ENCODE peak calls at places on chromosome 12, in five cellular contexts. P, X, B, Z and M are unnamed samples.

GRCh38 chr12:45336331-45336730 is 120.4 kb downstream of the ANO6 start:
- DNase-seq in Z (peak; percentile 31), P (no peak), X (no peak), B (no peak), M (peak; percentile 85)

GRCh38 chr12:10126401-10126800 is 3.6 kb downstream of the CLEC7A start:
- DNase-seq in X (no peak), Z (no peak), P (no peak), B (no peak), M (no peak)

GRCh38 chr12:118189761-118190181 is 53.8 kb downstream of the PEBP1 start:
- DNase-seq in X (no peak), Z (peak; percentile 47), B (peak; percentile 59), P (peak; percentile 64), M (no peak)

GRCh38 chr12:20596036-20596435 is 99.1 kb upstream of the SLCO1C1 start:
- DNase-seq in Z (no peak), X (no peak), P (no peak), B (no peak), M (no peak)

GRCh38 chr12:47636908-47637780 is 68.7 kb downstream of the RPAP3 start:
- DNase-seq in P (no peak), Z (no peak), X (peak; percentile 40), B (peak; percentile 33), M (no peak)

GRCh38 chr12:95623554-95624170 is 72.4 kb upstream of the USP44 start:
- DNase-seq in P (peak; percentile 87), B (peak; percentile 92), X (no peak), Z (peak; percentile 88), M (peak; percentile 92)

GRCh38 chr12:108713471-108713870 is 17.8 kb downstream of the CORO1C start:
- DNase-seq in B (no peak), X (no peak), P (no peak), Z (no peak), M (no peak)

GRCh38 chr12:14187966-14188365 is 177.5 kb upstream of the ATF7IP start:
- DNase-seq in P (no peak), Z (no peak), X (no peak), B (no peak), M (no peak)

GRCh38 chr12:110582286-110583136 is 607 bp downstream of the PPTC7 start:
- DNase-seq in P (peak; percentile 79), X (peak; percentile 74), B (peak; percentile 57), Z (peak; percentile 70), M (no peak)

GRCh38 chr12:92593734-92594402 is 108.9 kb upstream of the PLEKHG7 start:
- DNase-seq in Z (peak; percentile 42), X (peak; percentile 78), P (peak; percentile 82), B (no peak), M (no peak)

GRCh38 chr12:114163766-114164165 is 197.6 kb upstream of the RBM19 start:
- DNase-seq in P (no peak), Z (no peak), X (no peak), B (no peak), M (peak; percentile 9)

GRCh38 chr12:111761099-111761498 is 5.6 kb upstream of the ALDH2 start:
- DNase-seq in P (no peak), Z (no peak), B (no peak), X (no peak), M (no peak)

GRCh38 chr12:7144414-7145120 is 14.4 kb downstream of the CLSTN3 start:
- DNase-seq in X (no peak), P (peak; percentile 63), B (peak; percentile 43), Z (peak; percentile 39), M (no peak)

GRCh38 chr12:6620137-6620884 is 13.1 kb upstream of the CHD4 start:
- DNase-seq in X (peak; percentile 43), B (peak; percentile 92), Z (peak; percentile 79), P (no peak), M (no peak)

GRCh38 chr12:85865905-85866304 is 8.2 kb upstream of the NTS start:
- DNase-seq in P (no peak), B (peak; percentile 46), Z (no peak), X (no peak), M (no peak)

GRCh38 chr12:19856389-19856788 is 417.1 kb downstream of the AEBP2 start:
- DNase-seq in B (no peak), X (no peak), P (no peak), Z (no peak), M (no peak)

GRCh38 chr12:64696065-64696741 is 63.0 kb downstream of the GNS start:
- DNase-seq in X (no peak), B (no peak), Z (peak; percentile 62), P (no peak), M (no peak)

GRCh38 chr12:59972941-59973340 is 377.1 kb downstream of the SLC16A7 start:
- DNase-seq in P (no peak), X (no peak), B (no peak), Z (peak; percentile 11), M (peak; percentile 18)

GRCh38 chr12:112824701-112825100 is 33.2 kb downstream of the RPH3A start:
- DNase-seq in P (no peak), X (no peak), B (no peak), Z (no peak), M (no peak)

GRCh38 chr12:112826011-112826410 is 34.5 kb downstream of the RPH3A start:
- DNase-seq in X (no peak), P (no peak), Z (no peak), B (no peak), M (no peak)

GRCh38 chr12:112822056-112822455 is 30.5 kb downstream of the RPH3A start:
- DNase-seq in P (no peak), X (no peak), Z (no peak), B (no peak), M (no peak)

GRCh38 chr12:112824166-112824565 is 32.6 kb downstream of the RPH3A start:
- DNase-seq in Z (no peak), B (no peak), X (no peak), P (no peak), M (no peak)

DNA sequence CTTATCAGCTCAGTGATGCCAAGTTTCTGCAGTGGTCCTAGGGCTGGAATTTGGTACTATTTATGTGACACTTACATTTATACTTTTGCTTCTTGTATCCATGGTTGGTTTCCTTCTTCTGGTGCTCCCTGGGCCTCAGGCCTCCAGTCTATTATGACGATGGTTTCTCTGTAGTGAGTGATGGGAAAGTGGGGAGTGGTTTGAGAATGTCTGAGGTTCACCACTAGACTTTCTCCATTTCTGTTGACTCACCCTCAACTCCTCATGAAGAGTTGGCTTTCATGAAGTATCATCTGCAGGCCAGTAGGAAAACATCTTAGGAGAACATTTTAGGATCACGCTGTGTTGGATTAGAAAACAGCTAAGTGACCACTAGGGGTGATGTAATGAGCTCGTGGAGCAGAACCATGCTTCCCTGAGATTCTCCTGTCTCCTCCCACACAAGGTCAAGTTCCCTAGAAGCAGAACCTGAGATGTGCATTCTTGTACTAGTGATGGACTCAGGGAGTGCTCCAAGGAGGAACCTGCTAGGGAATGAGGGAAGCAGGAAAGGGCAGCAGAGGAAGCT is 32.1 kb downstream of the RPH3A start:
- DNase-seq in P (no peak), B (no peak), Z (no peak), X (no peak), M (no peak)
- TF ChIP-seq CTCF in P (no peak), B (no peak), Z (no peak), X (no peak), M (no peak)

GRCh38 chr12:27246774-27247173 is 2.7 kb downstream of the STK38L start:
- DNase-seq in P (no peak), X (no peak), Z (peak; percentile 21), B (no peak), M (no peak)
- H3K4me3 ChIP-seq in P (peak overlapping the region; percentile 74), X (no peak overlapping the region), Z (no peak overlapping the region), B (peak overlapping the region; percentile 71), M (peak overlapping the region; percentile 10)

DNA sequence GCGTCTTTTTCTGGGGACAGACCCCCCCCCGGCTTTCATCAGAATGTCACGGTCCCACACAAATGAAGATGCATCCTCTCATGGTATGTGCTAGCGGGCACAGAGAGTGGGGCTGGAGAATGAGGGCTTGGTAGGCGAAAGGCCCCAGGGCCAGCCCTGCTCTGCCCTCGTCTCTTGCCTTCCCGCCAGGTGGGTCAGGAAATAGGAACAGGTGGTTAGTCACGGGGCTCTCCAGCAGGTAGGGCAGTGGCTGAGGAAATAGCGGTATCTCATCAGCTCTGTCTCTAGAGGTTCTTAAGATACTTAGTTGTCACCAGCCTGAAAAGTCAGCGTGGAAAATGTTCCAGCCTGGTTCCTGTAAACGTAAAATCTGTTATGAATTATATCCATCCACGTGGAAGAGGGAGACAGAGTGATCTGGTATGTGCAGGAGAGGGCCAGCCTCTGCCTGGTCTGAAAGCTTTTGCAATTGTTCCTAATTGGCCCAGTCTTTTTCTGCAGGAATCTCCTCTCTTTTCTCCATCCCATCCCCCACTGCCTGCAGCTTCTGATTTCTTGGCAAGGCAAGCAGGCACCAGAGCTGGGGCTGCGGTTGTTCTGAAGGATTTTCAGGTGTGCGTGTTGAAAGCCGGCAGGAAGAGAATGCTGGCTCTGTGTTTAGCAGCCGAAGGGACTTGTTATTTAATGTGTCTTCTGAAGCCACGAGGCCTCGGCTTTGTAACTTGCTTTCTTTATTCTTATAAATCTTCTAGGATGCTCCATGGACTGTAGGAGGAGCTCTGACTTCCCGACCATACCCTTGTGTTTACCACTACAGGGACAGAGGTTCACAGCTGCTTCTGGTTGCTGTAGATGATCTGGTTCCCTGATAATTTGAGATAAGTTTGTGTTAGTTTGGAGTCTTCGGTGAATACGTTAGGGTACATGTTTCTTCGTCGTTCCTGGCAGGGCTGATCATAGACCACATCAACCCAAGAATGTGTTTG is 131.1 kb downstream of the CACNA1C start:
- DNase-seq in P (no peak), B (peak; percentile 42), Z (no peak), X (no peak), M (peak; percentile 74)
- TF ChIP-seq CTCF in P (no peak), B (peak; percentile 29), Z (no peak), X (no peak), M (peak; percentile 52)

GRCh38 chr12:56040963-56041578 is 647 bp upstream of the RPS26 start:
- DNase-seq in X (no peak), B (no peak), P (no peak), Z (no peak), M (no peak)
- H3K4me3 ChIP-seq in X (peak overlapping the region; percentile 34), B (peak overlapping the region; percentile 45), P (peak overlapping the region; percentile 72), Z (no peak overlapping the region), M (peak overlapping the region; percentile 97)

GRCh38 chr12:96710127-96710745 is 196.8 kb upstream of the NEDD1 start:
- DNase-seq in B (peak; percentile 48), X (no peak), P (no peak), Z (no peak), M (no peak)
- TF ChIP-seq CTCF in B (peak; percentile 34), X (no peak), P (no peak), Z (no peak), M (no peak)

GRCh38 chr12:68808388-68809189 is 612 bp downstream of the MDM2 start:
- DNase-seq in P (peak; percentile 91), X (peak; percentile 63), B (peak; percentile 76), Z (peak; percentile 92), M (peak; percentile 78)
- H3K4me3 ChIP-seq in P (peak overlapping the region; percentile 93), X (peak overlapping the region; percentile 97), B (peak overlapping the region; percentile 64), Z (peak overlapping the region; percentile 68), M (peak overlapping the region; percentile 98)

DNA sequence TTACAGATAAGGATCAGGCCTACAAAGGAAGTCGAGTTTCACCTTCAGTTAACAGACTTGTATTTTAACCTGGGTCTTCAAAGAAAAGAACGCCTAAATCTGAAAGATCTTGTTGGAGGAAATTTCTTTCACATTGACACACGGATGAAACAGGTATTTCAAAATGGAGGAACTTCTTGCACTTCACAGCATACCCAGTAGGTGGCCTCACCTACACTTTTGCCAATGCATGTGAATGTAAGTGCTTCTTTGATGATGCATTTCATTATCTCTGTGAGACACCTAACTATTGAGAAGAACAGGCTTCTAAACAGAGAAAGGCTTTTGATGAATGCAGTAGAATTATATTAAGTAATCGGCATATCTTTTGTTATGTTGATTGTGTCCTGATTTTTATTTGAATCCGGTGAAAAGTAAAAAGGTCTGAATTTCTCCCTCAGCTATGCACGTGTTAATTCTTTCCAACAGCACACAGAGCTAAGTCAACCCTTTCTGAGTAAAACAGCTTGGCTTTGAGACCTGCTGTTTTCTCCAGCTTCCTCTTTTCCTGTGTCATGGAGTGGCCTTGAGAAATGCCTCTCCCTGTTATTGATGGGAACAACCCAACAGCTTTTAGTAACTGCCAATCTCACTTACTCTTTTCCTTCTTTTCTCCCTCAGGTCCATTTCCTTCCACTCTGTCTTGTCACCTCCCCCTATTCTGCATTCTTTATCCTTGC is 399.0 kb downstream of the NAV3 start:
- DNase-seq in Z (peak; percentile 47), B (peak; percentile 60), P (no peak), X (no peak), M (no peak)
- TF ChIP-seq CTCF in Z (peak; percentile 56), B (peak; percentile 80), P (no peak), X (peak; percentile 20), M (peak; percentile 66)